ENCODE peak calls at places on chromosomes 11 and 22, in eight cellular contexts. V, I, D, T, Y, Z, F and J are unnamed samples.

GRCh38 chr11:123880912-123881311 is 4.6 kb downstream of the TMEM225 start:
- DNase-seq in V (no peak), I (no peak), D (no peak), T (no peak), Y (no peak), Z (no peak), F (no peak), J (no peak)

GRCh38 chr11:9906043-9906791 is 242.3 kb downstream of the SWAP70 start:
- DNase-seq in V (no peak), I (no peak), D (peak), T (no peak), Y (peak), Z (no peak), F (no peak), J (no peak)

GRCh38 chr11:4433852-4434251 is 15.2 kb upstream of the OR52K2 start:
- DNase-seq in V (no peak), I (no peak), D (no peak), T (no peak), Y (no peak), Z (no peak), F (no peak), J (no peak)

GRCh38 chr11:123753110-123753509 is 1.2 kb downstream of the OR6X1 start:
- DNase-seq in V (no peak), I (no peak), D (no peak), T (no peak), Y (no peak), Z (no peak), F (no peak), J (no peak)

GRCh38 chr11:121590772-121591404 is 138.1 kb upstream of the SORL1-AS1 start:
- DNase-seq in V (no peak), I (no peak), D (no peak), T (no peak), Y (no peak), Z (no peak), F (no peak), J (no peak)

GRCh38 chr11:104028476-104028875 is 8.0 kb upstream of the DDI1 start:
- DNase-seq in V (no peak), I (no peak), D (no peak), T (no peak), Y (peak), Z (no peak), F (no peak), J (no peak)

GRCh38 chr22:47092896-47093311 is 330.5 kb downstream of the TBC1D22A start:
- DNase-seq in V (no peak), I (no peak), D (no peak), T (no peak), Y (peak), Z (no peak), F (no peak), J (no peak)

GRCh38 chr22:26737262-26737661 is 79.9 kb downstream of the MIAT start:
- DNase-seq in V (no peak), I (no peak), D (no peak), T (no peak), Y (no peak), Z (no peak), F (no peak), J (no peak)

GRCh38 chr11:129861702-129862107 is 33.7 kb downstream of the NFRKB start:
- DNase-seq in V (peak), I (no peak), D (peak), T (peak), Y (peak), Z (peak), F (peak), J (peak)

GRCh38 chr11:93648168-93648567 is 13.3 kb upstream of the CEP295 start:
- DNase-seq in V (no peak), I (no peak), D (peak), T (no peak), Y (peak), Z (no peak), F (no peak), J (no peak)

GRCh38 chr22:28799834-28800307 is 498 bp downstream of the XBP1 start:
- DNase-seq in V (peak), I (peak), D (no peak), T (peak), Y (peak), Z (peak), F (peak), J (peak)

GRCh38 chr11:554824-555499 is 5.6 kb downstream of the LMNTD2 start:
- DNase-seq in V (peak), I (no peak), D (peak), T (peak), Y (peak), Z (peak), F (no peak), J (peak)

GRCh38 chr22:24758164-24758799 is 16.2 kb downstream of the PIWIL3 start:
- DNase-seq in V (peak), I (peak), D (peak), T (peak), Y (peak), Z (peak), F (peak), J (peak)

GRCh38 chr11:44998051-44998450 is 47.4 kb upstream of the TP53I11 start:
- DNase-seq in V (no peak), I (no peak), D (no peak), T (no peak), Y (no peak), Z (no peak), F (no peak), J (no peak)

GRCh38 chr11:548700-549603 is 11.6 kb downstream of the LMNTD2 start:
- DNase-seq in V (no peak), I (no peak), D (no peak), T (no peak), Y (no peak), Z (no peak), F (no peak), J (peak)

GRCh38 chr11:2518983-2519340 is 74.2 kb downstream of the KCNQ1 start:
- DNase-seq in V (peak), I (peak), D (no peak), T (peak), Y (no peak), Z (peak), F (no peak), J (no peak)

GRCh38 chr11:12029738-12030363 is 21.4 kb upstream of the DKK3 start:
- DNase-seq in V (no peak), I (no peak), D (no peak), T (no peak), Y (no peak), Z (no peak), F (no peak), J (no peak)
- TF ChIP-seq CTCF in V (no peak), I (no peak), D (no peak), T (no peak), Y (no peak), Z (no peak), F (no peak), J (no peak)

DNA sequence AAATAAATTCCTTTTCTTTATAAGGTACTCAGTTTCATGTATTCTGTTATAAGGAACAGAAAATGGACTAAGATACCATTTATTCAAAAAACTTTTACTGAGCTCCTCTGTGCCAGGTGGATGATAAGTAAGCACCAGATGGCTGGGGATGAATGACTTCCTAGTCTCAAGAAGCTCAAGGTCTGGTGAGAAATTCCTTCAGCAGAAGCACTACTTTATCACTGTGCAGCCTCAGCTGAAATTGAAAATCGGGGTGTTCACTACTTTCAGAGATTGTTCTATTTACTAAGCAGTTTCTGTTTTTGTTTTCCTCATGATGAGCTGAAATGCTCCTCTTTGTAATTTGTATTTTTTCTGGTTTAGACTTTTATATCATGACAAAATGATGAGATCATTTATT is 7.8 kb downstream of the LDHAL6A start:
- DNase-seq in V (no peak), I (no peak), D (no peak), T (no peak), Y (no peak), Z (no peak), F (no peak), J (no peak)
- TF ChIP-seq CTCF in V (no peak), I (no peak), D (no peak), T (no peak), Y (no peak), Z (no peak), F (no peak), J (no peak)

DNA sequence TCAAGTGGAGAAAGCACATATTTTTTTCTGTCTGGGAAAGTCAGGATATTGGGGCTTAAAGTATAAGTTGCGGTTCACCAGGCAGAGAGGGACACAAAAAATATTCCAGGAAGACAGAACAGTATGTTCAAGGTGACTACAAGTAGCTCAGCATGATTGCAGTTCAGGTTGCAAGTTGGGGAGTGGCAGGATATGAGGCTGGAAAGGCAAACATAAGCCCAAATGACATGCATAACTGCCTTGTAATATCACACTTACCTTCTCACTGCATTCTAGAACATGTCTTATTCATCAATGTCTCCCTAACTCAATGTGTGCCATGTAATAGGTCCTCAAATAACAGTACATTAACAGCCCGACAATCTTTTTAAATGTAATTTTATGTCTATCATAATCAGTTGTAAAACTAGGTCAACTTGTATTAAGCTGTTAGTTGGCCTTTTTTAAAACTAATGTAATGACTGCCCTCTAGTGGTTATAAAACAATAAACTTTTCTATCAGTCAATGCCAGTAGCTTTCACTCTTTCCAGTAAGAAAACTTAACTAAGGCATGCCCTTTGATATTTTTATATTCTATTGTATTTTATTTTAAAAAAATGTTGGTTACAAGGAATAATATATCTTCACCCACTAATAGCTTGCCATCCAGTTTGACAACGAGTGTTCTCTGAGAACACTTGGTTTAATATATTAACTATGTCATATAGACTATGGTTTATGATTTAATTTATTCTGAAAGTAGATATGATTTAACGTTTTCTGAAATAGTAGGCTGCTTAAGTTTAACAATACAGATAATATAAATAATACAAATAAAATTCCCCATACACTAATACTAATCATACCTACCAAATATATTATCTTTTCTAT is 39.4 kb upstream of the CFAP300 start:
- DNase-seq in V (peak), I (no peak), D (peak), T (no peak), Y (peak), Z (peak), F (no peak), J (no peak)
- TF ChIP-seq CTCF in V (peak), I (peak), D (peak), T (peak), Y (peak), Z (no peak), F (peak), J (peak)

DNA sequence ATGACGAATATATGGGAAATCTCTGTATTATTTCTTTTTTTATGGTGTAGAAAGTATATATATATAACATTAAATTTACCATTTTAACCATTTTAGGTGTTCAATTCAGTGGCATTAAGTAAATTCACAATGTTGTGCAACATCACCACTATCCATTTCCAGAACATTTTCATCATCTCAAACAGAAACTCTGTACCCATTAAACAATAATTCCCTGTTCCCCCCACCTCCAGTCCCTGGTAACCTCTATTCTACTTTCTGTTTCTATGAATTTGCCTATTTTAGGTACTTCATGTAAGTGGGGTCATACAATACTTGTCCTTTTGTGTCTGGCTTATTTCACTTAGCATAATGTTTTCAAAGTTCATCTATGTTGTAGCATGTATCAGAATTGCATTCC is 15.3 kb upstream of the PTS start:
- DNase-seq in V (no peak), I (no peak), D (no peak), T (no peak), Y (no peak), Z (no peak), F (no peak), J (no peak)
- TF ChIP-seq CTCF in V (no peak), I (no peak), D (no peak), T (no peak), Y (no peak), Z (no peak), F (no peak), J (no peak)

GRCh38 chr22:44360686-44361381 is 48.1 kb upstream of the SHISAL1 start:
- DNase-seq in V (peak), I (no peak), D (peak), T (no peak), Y (peak), Z (peak), F (no peak), J (no peak)
- TF ChIP-seq CTCF in V (peak), I (no peak), D (no peak), T (no peak), Y (peak), Z (no peak), F (peak), J (no peak)

DNA sequence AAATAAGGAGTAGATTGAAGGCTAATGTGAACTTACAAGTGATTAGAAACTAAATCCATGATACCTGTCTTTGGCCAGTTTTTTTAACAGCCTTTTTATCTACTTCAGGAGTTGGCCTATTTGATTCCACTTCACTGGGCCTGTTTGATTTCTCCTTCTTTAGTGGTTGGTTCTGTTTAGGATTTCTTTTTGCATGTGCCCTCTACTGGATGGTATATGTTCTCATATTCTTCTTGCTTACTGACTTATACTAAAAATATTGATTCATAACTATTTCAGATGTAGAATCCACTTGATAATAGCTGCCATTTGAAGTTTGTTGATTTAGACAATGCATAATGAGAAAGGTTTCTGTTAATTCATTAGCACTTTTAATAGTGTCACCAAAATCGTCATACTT is 53.9 kb downstream of the USP47 start:
- DNase-seq in V (no peak), I (no peak), D (peak), T (no peak), Y (peak), Z (no peak), F (no peak), J (no peak)
- TF ChIP-seq CTCF in V (no peak), I (no peak), D (peak), T (no peak), Y (peak), Z (no peak), F (no peak), J (no peak)

GRCh38 chr11:35933572-35933925 is 10.3 kb upstream of the LDLRAD3 start:
- DNase-seq in V (no peak), I (no peak), D (no peak), T (no peak), Y (no peak), Z (no peak), F (no peak), J (no peak)
- TF ChIP-seq CTCF in V (no peak), I (no peak), D (no peak), T (no peak), Y (no peak), Z (no peak), F (no peak), J (no peak)

GRCh38 chr11:84564867-84565184 is 1062.3 kb downstream of the DLG2 start:
- DNase-seq in V (no peak), I (no peak), D (no peak), T (no peak), Y (no peak), Z (no peak), F (no peak), J (no peak)
- TF ChIP-seq CTCF in V (no peak), I (peak), D (no peak), T (no peak), Y (no peak), Z (no peak), F (no peak), J (no peak)

DNA sequence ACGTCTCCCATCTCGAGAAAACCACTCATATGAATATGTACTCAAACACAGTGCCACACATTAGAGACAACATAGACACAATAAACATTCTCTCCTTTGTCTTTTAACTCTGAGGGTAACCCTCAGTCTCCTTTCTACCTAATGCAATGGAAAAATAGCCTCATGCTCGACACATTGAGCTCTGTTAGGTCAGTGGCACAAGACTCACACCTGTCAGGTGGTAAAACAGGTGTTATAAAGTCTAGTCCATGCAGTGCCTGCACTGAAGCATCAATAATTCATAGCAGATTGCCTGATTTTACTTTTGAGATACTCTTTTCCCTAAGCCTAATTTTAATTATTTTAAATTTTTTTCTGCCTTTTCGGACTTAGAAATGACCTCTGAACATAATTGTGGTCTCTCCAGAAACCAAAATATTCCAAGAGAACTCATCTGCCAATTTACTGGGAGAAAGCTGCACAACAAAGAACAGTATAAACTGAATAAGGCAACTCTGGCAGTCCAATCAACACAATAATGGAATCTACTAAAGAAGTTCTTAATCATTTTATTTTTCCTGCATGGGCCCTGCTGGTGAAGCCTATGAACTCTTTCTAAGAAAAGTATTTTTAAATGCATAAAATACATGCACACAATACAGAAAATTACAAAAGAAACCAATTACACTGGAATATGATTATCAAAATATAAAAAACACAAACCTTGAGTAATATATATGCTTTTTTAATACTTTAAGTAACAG is 9.9 kb downstream of the RDX start:
- DNase-seq in V (no peak), I (no peak), D (no peak), T (no peak), Y (no peak), Z (no peak), F (no peak), J (no peak)
- TF ChIP-seq CTCF in V (no peak), I (peak), D (no peak), T (no peak), Y (no peak), Z (no peak), F (no peak), J (no peak)